ENCODE peak calls at places on chromosomes 7 and 10, in seven cellular contexts. G, J, D, H, T, C and K are unnamed samples. For H3K4me1, the result is how much of the 10 kb centered on the place peaks cover.

GRCh38 chr10:126387931-126388911 is at the start of gene ADAM12:
- DNase-seq in J (peak), G (peak), D (peak), H (peak), C (peak), T (peak), K (no peak)

GRCh38 chr10:30858499-30858898 is 173.2 kb downstream of the ZNF438 start:
- DNase-seq in H (no peak), C (peak), J (no peak), D (no peak), G (peak), T (no peak), K (no peak)

GRCh38 chr10:683448-684071 is 5.9 kb downstream of the DIP2C start:
- DNase-seq in G (peak), J (peak), D (no peak), T (no peak), H (peak), C (peak), K (no peak)

GRCh38 chr7:107609861-107610260 is 29.8 kb downstream of the BCAP29 start:
- DNase-seq in C (no peak), D (no peak), J (no peak), H (no peak), G (peak), T (no peak), K (no peak)

GRCh38 chr7:132977234-132977633 is 104.7 kb downstream of the CHCHD3 start:
- DNase-seq in J (no peak), T (no peak), C (no peak), H (no peak), D (no peak), G (peak), K (no peak)

GRCh38 chr10:35433851-35434426 is 97.6 kb downstream of the CCNY start:
- DNase-seq in J (peak), T (no peak), G (peak), C (peak), D (no peak), H (no peak), K (no peak)

GRCh38 chr7:82167568-82168314 is 275.8 kb downstream of the CACNA2D1 start:
- DNase-seq in J (no peak), C (no peak), G (peak), T (no peak), D (no peak), H (no peak), K (no peak)

GRCh38 chr10:91409069-91409868 is 875 bp upstream of the HECTD2 start:
- DNase-seq in J (peak), T (peak), D (peak), C (peak), H (peak), G (peak), K (peak)

GRCh38 chr10:104577171-104577570 is 63.9 kb upstream of the SORCS3 start:
- DNase-seq in C (no peak), D (no peak), J (no peak), T (no peak), H (no peak), G (no peak), K (no peak)

GRCh38 chr7:129644634-129645230 is 33.2 kb downstream of the NRF1 start:
- DNase-seq in C (peak), J (no peak), D (no peak), T (no peak), G (peak), H (peak), K (no peak)

GRCh38 chr10:113037222-113037621 is 87.2 kb downstream of the TCF7L2 start:
- DNase-seq in G (no peak), C (no peak), T (no peak), H (no peak), J (no peak), D (no peak), K (no peak)

GRCh38 chr7:142833174-142834027 is 21.5 kb upstream of the EPHB6 start:
- DNase-seq in H (peak), G (no peak), T (no peak), J (no peak), C (no peak), D (no peak), K (no peak)

GRCh38 chr7:101580596-101580995 is 48.5 kb downstream of the MYL10 start:
- DNase-seq in C (no peak), J (no peak), D (no peak), T (no peak), G (no peak), H (no peak), K (no peak)

GRCh38 chr10:61781969-61782403 is 119.3 kb downstream of the CABCOCO1 start:
- DNase-seq in D (no peak), H (peak), J (no peak), T (no peak), G (no peak), C (peak), K (no peak)

GRCh38 chr7:6166443-6166871 is 106.0 kb downstream of the CYTH3 start:
- DNase-seq in T (no peak), H (no peak), J (no peak), G (no peak), D (no peak), C (no peak), K (no peak)

GRCh38 chr10:15474671-15475070 is 103.6 kb upstream of the FAM171A1 start:
- DNase-seq in D (no peak), J (no peak), H (no peak), T (no peak), G (no peak), C (no peak), K (no peak)

GRCh38 chr10:15482168-15482567 is 111.1 kb upstream of the FAM171A1 start:
- DNase-seq in G (peak), J (no peak), H (no peak), T (no peak), C (no peak), D (no peak), K (no peak)

GRCh38 chr10:15478429-15478828 is 107.3 kb upstream of the FAM171A1 start:
- DNase-seq in G (no peak), C (no peak), J (no peak), T (no peak), D (no peak), H (no peak), K (no peak)

GRCh38 chr10:15476337-15476736 is 105.2 kb upstream of the FAM171A1 start:
- DNase-seq in T (no peak), C (no peak), J (no peak), D (no peak), G (no peak), H (no peak), K (no peak)

GRCh38 chr10:15478950-15479349 is 107.9 kb upstream of the FAM171A1 start:
- DNase-seq in H (no peak), D (no peak), G (no peak), C (no peak), J (no peak), T (no peak), K (no peak)
- H3K4me1 ChIP-seq in H (under half), D (under half), G (under half), C (under half), J (under half), T (under half), K (under half)

DNA sequence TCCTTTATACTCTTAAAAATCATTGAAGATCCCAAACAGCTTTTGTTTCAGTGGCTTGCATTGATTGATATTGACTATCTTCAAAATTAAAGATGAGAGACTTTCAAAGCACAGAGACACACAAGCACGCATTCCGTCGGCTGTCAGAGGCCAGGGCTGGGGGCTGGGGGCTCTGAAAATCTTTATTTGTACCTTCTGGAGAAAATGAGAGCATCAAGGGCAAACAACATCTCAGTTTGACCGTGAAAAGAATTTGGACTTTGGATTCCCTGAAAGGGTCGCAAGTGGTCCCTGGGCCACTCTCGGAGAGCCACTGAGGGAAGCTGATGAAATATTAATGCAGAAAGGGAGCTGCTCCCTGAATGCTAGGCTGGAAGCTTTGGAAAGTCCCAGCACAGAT is 96.4 kb downstream of the CHST15 start:
- DNase-seq in G (no peak), T (no peak), H (no peak), C (no peak), D (peak), J (no peak), K (no peak)
- H3K4me1 ChIP-seq in G (under half), T (under half), H (under half), C (under half), D (under half), J (under half), K (under half)

DNA sequence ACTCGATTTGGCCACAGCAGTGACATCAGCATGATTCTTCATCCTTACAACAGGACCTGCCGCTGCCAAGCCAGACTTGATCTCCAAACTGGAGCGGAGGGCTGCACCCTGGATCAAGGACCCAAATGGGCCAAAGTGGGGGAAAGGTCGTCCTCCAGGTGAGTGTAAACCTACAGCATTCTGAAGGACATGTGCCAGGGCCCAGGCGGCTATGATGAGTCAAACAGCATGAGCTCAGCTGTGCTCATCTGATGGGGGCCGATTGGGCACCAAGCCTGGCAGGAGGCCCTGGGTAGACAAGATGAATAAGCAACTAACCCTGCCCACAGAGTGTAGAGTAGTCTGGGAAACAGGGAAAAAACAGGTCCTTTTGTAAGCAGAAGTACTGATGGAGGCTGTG is 14.4 kb upstream of the ATP6V0E2 start:
- DNase-seq in T (no peak), C (no peak), D (no peak), J (no peak), G (no peak), H (peak), K (no peak)
- H3K4me1 ChIP-seq in T (under half), C (under half), D (under half), J (under half), G (under half), H (under half), K (under half)

DNA sequence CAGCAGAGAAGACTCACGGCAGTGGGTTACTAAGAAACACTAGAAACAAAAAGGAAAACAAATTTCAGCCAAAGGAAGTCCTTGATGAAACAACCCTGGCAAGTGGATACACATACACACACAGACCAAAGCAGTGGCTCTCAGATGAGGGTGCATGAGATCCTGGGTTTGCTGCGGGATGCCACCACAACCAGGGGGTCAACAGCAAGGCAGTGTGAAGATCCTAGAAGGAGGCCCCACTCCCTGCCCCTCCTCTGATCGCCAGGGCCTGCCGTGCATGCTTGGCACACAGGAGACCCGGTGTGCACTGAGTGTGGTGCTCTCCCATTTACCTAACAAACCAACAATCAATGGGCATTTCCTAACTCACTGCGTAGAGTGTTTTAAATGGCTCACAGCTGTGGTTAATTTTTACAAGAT is 252.3 kb upstream of the KLF14 start:
- DNase-seq in J (no peak), C (no peak), T (no peak), H (no peak), D (no peak), G (peak), K (no peak)
- H3K4me1 ChIP-seq in J (under half), C (under half), T (under half), H (under half), D (under half), G (under half), K (half or more)